ENCODE peak calls at places on chromosomes 12 and 14, in ten cellular contexts. One of them, this sample, is unnamed.

GRCh38 chr12:123942277-123942653 is 30.4 kb downstream of the CCDC92 start:
- DNase-seq in esophagus squamous epithelium: no peak
- DNase-seq in CD4-positive, alpha-beta T cell: no peak
- DNase-seq in uterus: no peak
- DNase-seq in omental fat pad: no peak
- DNase-seq in CD8-positive, alpha-beta T cell: no peak
- DNase-seq in cardiac fibroblast: peak
- DNase-seq in PC-3: peak
- DNase-seq in endothelial cell: no peak
- DNase-seq in H9: no peak
- DNase-seq in this sample: no peak

GRCh38 chr12:108136697-108137096 is 7.6 kb downstream of the WSCD2 start:
- DNase-seq in esophagus squamous epithelium: no peak
- DNase-seq in CD4-positive, alpha-beta T cell: no peak
- DNase-seq in uterus: no peak
- DNase-seq in omental fat pad: no peak
- DNase-seq in CD8-positive, alpha-beta T cell: no peak
- DNase-seq in cardiac fibroblast: no peak
- DNase-seq in PC-3: no peak
- DNase-seq in endothelial cell: no peak
- DNase-seq in H9: no peak
- DNase-seq in this sample: no peak

GRCh38 chr12:7961395-7962188 is 25.6 kb upstream of the SLC2A3 start:
- DNase-seq in esophagus squamous epithelium: no peak
- DNase-seq in CD4-positive, alpha-beta T cell: no peak
- DNase-seq in uterus: no peak
- DNase-seq in omental fat pad: no peak
- DNase-seq in CD8-positive, alpha-beta T cell: no peak
- DNase-seq in cardiac fibroblast: no peak
- DNase-seq in PC-3: no peak
- DNase-seq in endothelial cell: no peak
- DNase-seq in H9: no peak
- DNase-seq in this sample: no peak

GRCh38 chr14:91249841-91250616 is 5.5 kb upstream of the GPR68 start:
- DNase-seq in esophagus squamous epithelium: no peak
- DNase-seq in CD4-positive, alpha-beta T cell: peak
- DNase-seq in uterus: no peak
- DNase-seq in omental fat pad: no peak
- DNase-seq in CD8-positive, alpha-beta T cell: peak
- DNase-seq in cardiac fibroblast: peak
- DNase-seq in PC-3: peak
- DNase-seq in endothelial cell: no peak
- DNase-seq in H9: peak
- DNase-seq in this sample: peak

GRCh38 chr12:125329239-125330238 is 264.3 kb downstream of the AACS start:
- DNase-seq in esophagus squamous epithelium: no peak
- DNase-seq in CD4-positive, alpha-beta T cell: no peak
- DNase-seq in uterus: no peak
- DNase-seq in omental fat pad: no peak
- DNase-seq in CD8-positive, alpha-beta T cell: no peak
- DNase-seq in cardiac fibroblast: no peak
- DNase-seq in PC-3: no peak
- DNase-seq in endothelial cell: no peak
- DNase-seq in H9: peak
- DNase-seq in this sample: no peak

GRCh38 chr12:94603434-94604068 is 46.8 kb downstream of the TMCC3 start:
- DNase-seq in esophagus squamous epithelium: no peak
- DNase-seq in CD4-positive, alpha-beta T cell: peak
- DNase-seq in uterus: no peak
- DNase-seq in omental fat pad: peak
- DNase-seq in CD8-positive, alpha-beta T cell: peak
- DNase-seq in cardiac fibroblast: peak
- DNase-seq in PC-3: peak
- DNase-seq in endothelial cell: peak
- DNase-seq in H9: no peak
- DNase-seq in this sample: peak

GRCh38 chr12:128823916-128824839 is at the start of gene SLC15A4:
- DNase-seq in esophagus squamous epithelium: peak
- DNase-seq in CD4-positive, alpha-beta T cell: peak
- DNase-seq in uterus: peak
- DNase-seq in omental fat pad: peak
- DNase-seq in CD8-positive, alpha-beta T cell: peak
- DNase-seq in cardiac fibroblast: peak
- DNase-seq in PC-3: peak
- DNase-seq in endothelial cell: peak
- DNase-seq in H9: peak
- DNase-seq in this sample: peak

GRCh38 chr12:73973486-73973885 is 564.1 kb upstream of the ATXN7L3B start:
- DNase-seq in esophagus squamous epithelium: no peak
- DNase-seq in CD4-positive, alpha-beta T cell: no peak
- DNase-seq in uterus: no peak
- DNase-seq in omental fat pad: no peak
- DNase-seq in CD8-positive, alpha-beta T cell: no peak
- DNase-seq in cardiac fibroblast: no peak
- DNase-seq in PC-3: no peak
- DNase-seq in endothelial cell: no peak
- DNase-seq in H9: no peak
- DNase-seq in this sample: no peak

DNA sequence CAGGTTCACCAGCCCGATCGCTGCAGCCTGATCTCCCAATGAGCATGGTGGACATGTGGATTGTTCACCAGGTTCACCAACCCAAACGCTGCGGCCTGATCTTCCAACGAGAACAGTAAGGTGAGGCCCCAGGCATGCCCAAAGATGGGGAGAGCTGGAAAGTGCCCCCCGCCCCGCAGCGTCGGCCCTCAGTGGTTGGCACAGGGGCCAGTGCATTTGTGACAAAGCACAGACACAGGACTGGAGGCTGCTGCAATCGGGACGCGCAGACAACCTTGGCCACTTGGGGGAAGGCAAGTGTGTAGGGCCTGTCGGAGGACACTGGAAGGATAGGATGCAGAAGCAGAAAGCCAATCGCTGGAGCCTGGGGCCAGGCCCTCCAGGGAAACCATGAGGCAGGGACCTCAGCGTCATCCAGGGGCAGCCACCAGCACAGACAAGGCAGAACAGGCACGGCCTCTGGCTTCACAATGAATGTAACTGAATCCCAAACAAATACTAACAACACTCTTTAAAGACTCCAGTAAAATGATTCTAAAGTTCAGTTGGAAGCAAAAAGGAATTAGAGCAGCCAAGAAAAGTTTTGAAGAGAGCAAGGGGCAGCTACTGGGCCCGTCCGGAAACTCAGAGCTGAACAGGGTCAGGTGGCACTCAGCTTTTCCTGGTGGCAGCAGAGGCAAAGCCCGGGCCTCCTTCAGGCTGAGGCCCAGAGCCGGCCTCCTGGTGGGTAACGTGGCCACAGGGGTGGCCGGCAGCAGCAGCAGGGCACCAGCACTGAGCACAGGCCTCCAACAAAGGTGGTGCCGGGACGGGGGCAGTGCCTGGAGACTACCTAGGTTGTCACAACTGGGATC is 13.3 kb downstream of the BRF1 start:
- DNase-seq in esophagus squamous epithelium: no peak
- DNase-seq in CD4-positive, alpha-beta T cell: no peak
- DNase-seq in uterus: no peak
- DNase-seq in omental fat pad: no peak
- DNase-seq in CD8-positive, alpha-beta T cell: no peak
- DNase-seq in cardiac fibroblast: no peak
- DNase-seq in PC-3: no peak
- DNase-seq in endothelial cell: no peak
- DNase-seq in H9: no peak
- DNase-seq in this sample: no peak
- TF ChIP-seq CTCF in esophagus squamous epithelium: no peak
- TF ChIP-seq CTCF in CD4-positive, alpha-beta T cell: no peak
- TF ChIP-seq CTCF in uterus: no peak
- TF ChIP-seq CTCF in omental fat pad: no peak
- TF ChIP-seq CTCF in CD8-positive, alpha-beta T cell: no peak
- TF ChIP-seq CTCF in cardiac fibroblast: no peak
- TF ChIP-seq CTCF in PC-3: no peak
- TF ChIP-seq CTCF in endothelial cell: no peak
- TF ChIP-seq CTCF in H9: peak
- TF ChIP-seq CTCF in this sample: no peak

GRCh38 chr12:457676-458075 is 2.1 kb upstream of the B4GALNT3 start:
- DNase-seq in esophagus squamous epithelium: no peak
- DNase-seq in CD4-positive, alpha-beta T cell: no peak
- DNase-seq in uterus: no peak
- DNase-seq in omental fat pad: no peak
- DNase-seq in CD8-positive, alpha-beta T cell: no peak
- DNase-seq in cardiac fibroblast: no peak
- DNase-seq in PC-3: peak
- DNase-seq in endothelial cell: no peak
- DNase-seq in H9: no peak
- DNase-seq in this sample: no peak
- TF ChIP-seq CTCF in esophagus squamous epithelium: no peak
- TF ChIP-seq CTCF in CD4-positive, alpha-beta T cell: no peak
- TF ChIP-seq CTCF in uterus: no peak
- TF ChIP-seq CTCF in omental fat pad: no peak
- TF ChIP-seq CTCF in CD8-positive, alpha-beta T cell: no peak
- TF ChIP-seq CTCF in cardiac fibroblast: no peak
- TF ChIP-seq CTCF in PC-3: no peak
- TF ChIP-seq CTCF in endothelial cell: no peak
- TF ChIP-seq CTCF in H9: no peak
- TF ChIP-seq CTCF in this sample: no peak

GRCh38 chr12:22667122-22667521 is 42.2 kb downstream of the ETNK1 start:
- DNase-seq in esophagus squamous epithelium: no peak
- DNase-seq in CD4-positive, alpha-beta T cell: no peak
- DNase-seq in uterus: no peak
- DNase-seq in omental fat pad: no peak
- DNase-seq in CD8-positive, alpha-beta T cell: no peak
- DNase-seq in cardiac fibroblast: no peak
- DNase-seq in PC-3: no peak
- DNase-seq in endothelial cell: no peak
- DNase-seq in H9: no peak
- DNase-seq in this sample: no peak

GRCh38 chr12:22672951-22673350 is 48.0 kb downstream of the ETNK1 start:
- DNase-seq in esophagus squamous epithelium: no peak
- DNase-seq in CD4-positive, alpha-beta T cell: no peak
- DNase-seq in uterus: no peak
- DNase-seq in omental fat pad: no peak
- DNase-seq in CD8-positive, alpha-beta T cell: no peak
- DNase-seq in cardiac fibroblast: peak
- DNase-seq in PC-3: peak
- DNase-seq in endothelial cell: no peak
- DNase-seq in H9: no peak
- DNase-seq in this sample: no peak

GRCh38 chr12:22665476-22665875 is 40.5 kb downstream of the ETNK1 start:
- DNase-seq in esophagus squamous epithelium: no peak
- DNase-seq in CD4-positive, alpha-beta T cell: no peak
- DNase-seq in uterus: no peak
- DNase-seq in omental fat pad: no peak
- DNase-seq in CD8-positive, alpha-beta T cell: no peak
- DNase-seq in cardiac fibroblast: no peak
- DNase-seq in PC-3: no peak
- DNase-seq in endothelial cell: no peak
- DNase-seq in H9: no peak
- DNase-seq in this sample: no peak

GRCh38 chr12:22668441-22668840 is 43.5 kb downstream of the ETNK1 start:
- DNase-seq in esophagus squamous epithelium: no peak
- DNase-seq in CD4-positive, alpha-beta T cell: no peak
- DNase-seq in uterus: no peak
- DNase-seq in omental fat pad: no peak
- DNase-seq in CD8-positive, alpha-beta T cell: no peak
- DNase-seq in cardiac fibroblast: no peak
- DNase-seq in PC-3: no peak
- DNase-seq in endothelial cell: no peak
- DNase-seq in H9: no peak
- DNase-seq in this sample: no peak

DNA sequence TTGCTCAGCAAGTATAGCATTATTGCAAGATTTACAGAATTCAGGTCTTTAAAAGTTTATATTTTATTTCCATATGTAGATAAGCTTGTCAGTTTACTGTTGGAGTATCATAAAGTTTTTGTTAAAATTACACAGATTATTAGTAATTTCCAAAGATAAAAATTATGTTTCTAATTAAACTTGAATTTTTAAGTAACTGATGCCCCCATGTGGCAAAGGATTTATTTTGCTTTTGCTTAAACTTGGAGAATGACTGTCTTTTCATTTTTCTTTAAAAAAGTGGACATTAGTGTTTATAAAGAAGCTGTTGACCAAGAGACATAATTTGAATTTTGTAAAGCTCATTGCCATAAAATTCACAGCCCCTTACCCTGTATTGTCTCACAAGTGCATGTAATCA is 45.8 kb downstream of the ETNK1 start:
- DNase-seq in esophagus squamous epithelium: no peak
- DNase-seq in CD4-positive, alpha-beta T cell: no peak
- DNase-seq in uterus: no peak
- DNase-seq in omental fat pad: no peak
- DNase-seq in CD8-positive, alpha-beta T cell: no peak
- DNase-seq in cardiac fibroblast: peak
- DNase-seq in PC-3: no peak
- DNase-seq in endothelial cell: no peak
- DNase-seq in H9: no peak
- DNase-seq in this sample: no peak
- TF ChIP-seq CTCF in esophagus squamous epithelium: no peak
- TF ChIP-seq CTCF in CD4-positive, alpha-beta T cell: no peak
- TF ChIP-seq CTCF in uterus: no peak
- TF ChIP-seq CTCF in omental fat pad: no peak
- TF ChIP-seq CTCF in CD8-positive, alpha-beta T cell: no peak
- TF ChIP-seq CTCF in cardiac fibroblast: peak
- TF ChIP-seq CTCF in PC-3: peak
- TF ChIP-seq CTCF in endothelial cell: no peak
- TF ChIP-seq CTCF in H9: peak
- TF ChIP-seq CTCF in this sample: no peak

GRCh38 chr12:27178251-27178650 is 65.8 kb upstream of the STK38L start:
- DNase-seq in esophagus squamous epithelium: no peak
- DNase-seq in CD4-positive, alpha-beta T cell: no peak
- DNase-seq in uterus: no peak
- DNase-seq in omental fat pad: no peak
- DNase-seq in CD8-positive, alpha-beta T cell: no peak
- DNase-seq in cardiac fibroblast: no peak
- DNase-seq in PC-3: no peak
- DNase-seq in endothelial cell: no peak
- DNase-seq in H9: no peak
- DNase-seq in this sample: no peak

GRCh38 chr12:27177716-27178115 is 66.4 kb upstream of the STK38L start:
- DNase-seq in esophagus squamous epithelium: no peak
- DNase-seq in CD4-positive, alpha-beta T cell: no peak
- DNase-seq in uterus: no peak
- DNase-seq in omental fat pad: no peak
- DNase-seq in CD8-positive, alpha-beta T cell: no peak
- DNase-seq in cardiac fibroblast: peak
- DNase-seq in PC-3: peak
- DNase-seq in endothelial cell: no peak
- DNase-seq in H9: no peak
- DNase-seq in this sample: no peak

GRCh38 chr12:27180862-27181261 is 63.2 kb upstream of the STK38L start:
- DNase-seq in esophagus squamous epithelium: no peak
- DNase-seq in CD4-positive, alpha-beta T cell: no peak
- DNase-seq in uterus: no peak
- DNase-seq in omental fat pad: no peak
- DNase-seq in CD8-positive, alpha-beta T cell: no peak
- DNase-seq in cardiac fibroblast: no peak
- DNase-seq in PC-3: peak
- DNase-seq in endothelial cell: no peak
- DNase-seq in H9: no peak
- DNase-seq in this sample: no peak

GRCh38 chr12:27179399-27180214 is 64.5 kb upstream of the STK38L start:
- DNase-seq in esophagus squamous epithelium: no peak
- DNase-seq in CD4-positive, alpha-beta T cell: no peak
- DNase-seq in uterus: no peak
- DNase-seq in omental fat pad: no peak
- DNase-seq in CD8-positive, alpha-beta T cell: no peak
- DNase-seq in cardiac fibroblast: peak
- DNase-seq in PC-3: peak
- DNase-seq in endothelial cell: no peak
- DNase-seq in H9: no peak
- DNase-seq in this sample: no peak

GRCh38 chr12:27178723-27179398 is 65.2 kb upstream of the STK38L start:
- DNase-seq in esophagus squamous epithelium: no peak
- DNase-seq in CD4-positive, alpha-beta T cell: no peak
- DNase-seq in uterus: no peak
- DNase-seq in omental fat pad: no peak
- DNase-seq in CD8-positive, alpha-beta T cell: no peak
- DNase-seq in cardiac fibroblast: peak
- DNase-seq in PC-3: peak
- DNase-seq in endothelial cell: no peak
- DNase-seq in H9: no peak
- DNase-seq in this sample: no peak
- TF ChIP-seq CTCF in esophagus squamous epithelium: no peak
- TF ChIP-seq CTCF in CD4-positive, alpha-beta T cell: no peak
- TF ChIP-seq CTCF in uterus: no peak
- TF ChIP-seq CTCF in omental fat pad: no peak
- TF ChIP-seq CTCF in CD8-positive, alpha-beta T cell: no peak
- TF ChIP-seq CTCF in cardiac fibroblast: no peak
- TF ChIP-seq CTCF in PC-3: no peak
- TF ChIP-seq CTCF in endothelial cell: no peak
- TF ChIP-seq CTCF in H9: no peak
- TF ChIP-seq CTCF in this sample: no peak